ENCODE peak calls at places on chromosomes 11 and 22, in eight cellular contexts. V is activated CD8-positive, alpha-beta memory T cell treated with anti-CD3 and anti-CD28 coated beads, Interleukin-2, amount 50 U/mL, for 48 hours; H is GOT3; J is midbrain; U is GM12865; E is GF-D8; P is uterus; Q is activated CD4-positive, alpha-beta T cell treated with anti-CD3 and anti-CD28 coated beads, Interleukin-2, amount 50 U/mL, for 24 hours. X is an unnamed sample.

GRCh38 chr22:26484360-26484706 is 656 bp downstream of the SRRD start:
- DNase-seq in P (no peak), H (no peak), V (no peak), E (no peak), Q (no peak), J (no peak), U (peak; percentile 20), X (no peak)

GRCh38 chr11:75577198-75577597 is 15.1 kb downstream of the SERPINH1 start:
- DNase-seq in E (no peak), P (peak; percentile 66), H (no peak), V (peak; percentile 82), J (peak; percentile 16), U (no peak), Q (peak; percentile 22), X (no peak)

GRCh38 chr11:21174781-21175180 is 505.4 kb downstream of the NELL1 start:
- DNase-seq in P (no peak), Q (no peak), U (no peak), V (no peak), J (no peak), H (no peak), E (no peak), X (no peak)

GRCh38 chr11:75421035-75421602 is 11.9 kb downstream of the KLHL35 start:
- DNase-seq in P (no peak), V (no peak), Q (no peak), U (no peak), E (no peak), J (peak; percentile 45), H (no peak), X (no peak)

GRCh38 chr11:48052183-48053040 is 72.1 kb downstream of the PTPRJ start:
- DNase-seq in E (no peak), J (no peak), V (no peak), P (no peak), Q (no peak), H (no peak), U (no peak), X (no peak)

GRCh38 chr11:45900916-45901617 is 6.0 kb downstream of the FREY1 start:
- DNase-seq in E (no peak), H (no peak), P (peak; percentile 61), Q (no peak), J (peak; percentile 70), V (no peak), U (no peak), X (no peak)

GRCh38 chr22:29621761-29622526 is 18.5 kb downstream of the NF2 start:
- DNase-seq in P (no peak), J (no peak), E (peak; percentile 33), V (no peak), U (no peak), H (no peak), Q (no peak), X (no peak)

GRCh38 chr11:123253223-123253622 is 58.2 kb upstream of the CLMP start:
- DNase-seq in E (no peak), V (no peak), U (no peak), J (no peak), P (no peak), H (no peak), Q (no peak), X (no peak)

GRCh38 chr11:125464266-125464662 is 31.8 kb downstream of the FEZ1 start:
- DNase-seq in V (no peak), P (no peak), E (no peak), U (no peak), J (no peak), Q (no peak), H (no peak), X (no peak)

GRCh38 chr22:23166038-23166831 is 14.1 kb upstream of the BCR start:
- DNase-seq in P (no peak), E (no peak), V (no peak), U (no peak), J (no peak), H (no peak), Q (no peak), X (no peak)

GRCh38 chr22:39388261-39389011 is 11.1 kb upstream of the TAB1 start:
- DNase-seq in Q (peak; percentile 53), H (peak; percentile 33), U (peak; percentile 87), V (peak; percentile 77), E (no peak), J (peak; percentile 34), P (peak; percentile 80), X (no peak)

X was measured in GM12878.